ENCODE peak calls at places on chromosomes 1 and 21, in ten cellular contexts. P is uterus, R is breast epithelium, I is tibial artery, X is GM23338, G is left ventricle myocardium inferior, C is lower lobe of right lung, H is kidney, U is A549, O is psoas muscle. M is an unnamed sample. For H3K4me1, the result is how much of the 10 kb centered on the place peaks cover.

GRCh38 chr1:121558514-121558913 is 373.7 kb downstream of the SRGAP2C start:
- DNase-seq in P (no peak), R (no peak), I (no peak), X (peak), G (no peak), C (no peak), H (no peak), U (no peak), O (no peak), M (no peak)

GRCh38 chr1:194214735-194215134 is 1028.3 kb upstream of the B3GALT2 start:
- DNase-seq in P (no peak), R (no peak), I (no peak), X (peak), G (no peak), C (no peak), H (no peak), U (no peak), O (no peak), M (no peak)

GRCh38 chr1:205071801-205072200 is 12.5 kb downstream of the TMEM81 start:
- DNase-seq in P (no peak), R (no peak), I (no peak), X (no peak), G (no peak), C (no peak), H (no peak), U (no peak), O (no peak), M (no peak)

GRCh38 chr1:101847608-101848007 is 149.1 kb downstream of the OLFM3 start:
- DNase-seq in P (no peak), R (no peak), I (no peak), X (no peak), G (no peak), C (no peak), H (no peak), U (no peak), O (no peak), M (no peak)

GRCh38 chr21:43603641-43604504 is 55.4 kb downstream of the HSF2BP start:
- DNase-seq in P (no peak), R (no peak), I (no peak), X (no peak), G (no peak), C (no peak), H (no peak), U (no peak), O (no peak), M (peak)

GRCh38 chr1:37092937-37093336 is 58.6 kb upstream of the GRIK3 start:
- DNase-seq in P (no peak), R (no peak), I (no peak), X (no peak), G (no peak), C (no peak), H (no peak), U (no peak), O (no peak), M (no peak)

GRCh38 chr1:26031196-26031902 is 9.8 kb downstream of the EXTL1 start:
- DNase-seq in P (no peak), R (no peak), I (no peak), X (no peak), G (no peak), C (no peak), H (peak), U (no peak), O (peak), M (no peak)

GRCh38 chr1:169236143-169236542 is 129.7 kb downstream of the ATP1B1 start:
- DNase-seq in P (no peak), R (no peak), I (peak), X (no peak), G (no peak), C (no peak), H (no peak), U (no peak), O (no peak), M (no peak)

GRCh38 chr1:237760981-237761380 is 129.7 kb downstream of the ZP4 start:
- DNase-seq in P (no peak), R (no peak), I (no peak), X (no peak), G (no peak), C (no peak), H (no peak), U (no peak), O (no peak), M (no peak)

GRCh38 chr1:53038565-53038964 is 23.4 kb upstream of the PODN start:
- DNase-seq in P (no peak), R (no peak), I (no peak), X (no peak), G (no peak), C (no peak), H (no peak), U (no peak), O (no peak), M (no peak)

GRCh38 chr1:2229032-2229920 is 1.2 kb downstream of the SKI start:
- DNase-seq in P (peak), R (no peak), I (peak), X (peak), G (peak), C (peak), H (peak), U (no peak), O (peak), M (peak)

GRCh38 chr1:8408151-8408839 is 90.4 kb downstream of the SLC45A1 start:
- DNase-seq in P (peak), R (peak), I (peak), X (peak), G (peak), C (no peak), H (peak), U (no peak), O (peak), M (no peak)

GRCh38 chr1:235739124-235739523 is 89.5 kb upstream of the GNG4 start:
- DNase-seq in P (no peak), R (no peak), I (no peak), X (no peak), G (no peak), C (no peak), H (no peak), U (no peak), O (no peak), M (no peak)

GRCh38 chr1:159211331-159212136 is 6.9 kb downstream of the ACKR1 start:
- DNase-seq in P (no peak), R (no peak), I (no peak), X (peak), G (no peak), C (no peak), H (no peak), U (no peak), O (no peak), M (peak)

GRCh38 chr1:114024049-114024448 is 44.8 kb downstream of the OLFML3 start:
- DNase-seq in P (no peak), R (no peak), I (no peak), X (peak), G (no peak), C (no peak), H (no peak), U (no peak), O (peak), M (no peak)

GRCh38 chr1:53361541-53361961 is 33.7 kb upstream of the LRP8 start:
- DNase-seq in P (peak), R (no peak), I (peak), X (no peak), G (no peak), C (no peak), H (peak), U (no peak), O (no peak), M (no peak)

GRCh38 chr1:201750120-201750519 is 78.8 kb upstream of the IPO9 start:
- DNase-seq in P (no peak), R (no peak), I (no peak), X (no peak), G (no peak), C (no peak), H (no peak), U (no peak), O (no peak), M (no peak)
- H3K4me1 ChIP-seq in P (under half), R (under half), I (under half), X (half or more), G (half or more), C (under half), H (under half), U (half or more), O (under half), M (under half)

DNA sequence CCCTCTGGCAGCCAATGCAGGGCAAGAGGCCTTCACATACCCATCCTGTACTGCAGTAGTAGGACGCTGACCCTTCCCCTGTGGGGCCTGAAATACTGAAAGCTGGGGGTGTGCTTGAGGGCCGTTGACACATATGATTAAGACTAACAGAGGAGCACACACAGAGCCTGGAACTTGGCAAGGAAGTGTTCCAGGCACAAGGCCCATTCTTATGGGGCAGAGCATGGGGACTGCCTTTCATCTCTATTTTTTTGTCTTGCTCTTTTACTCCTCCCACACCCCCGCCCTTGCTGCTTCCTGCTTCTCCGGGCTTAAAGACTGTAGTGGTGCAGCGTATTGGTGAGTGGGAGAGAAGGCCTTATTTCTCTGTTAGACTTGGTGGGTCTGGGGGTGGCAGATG is 137.4 kb downstream of the BACH1 start:
- DNase-seq in P (no peak), R (no peak), I (no peak), X (peak), G (peak), C (no peak), H (no peak), U (no peak), O (no peak), M (no peak)
- H3K4me3 ChIP-seq in P (no peak), R (no peak), I (no peak), X (no peak), G (peak), C (no peak), H (no peak), U (no peak), O (no peak), M (no peak)

DNA sequence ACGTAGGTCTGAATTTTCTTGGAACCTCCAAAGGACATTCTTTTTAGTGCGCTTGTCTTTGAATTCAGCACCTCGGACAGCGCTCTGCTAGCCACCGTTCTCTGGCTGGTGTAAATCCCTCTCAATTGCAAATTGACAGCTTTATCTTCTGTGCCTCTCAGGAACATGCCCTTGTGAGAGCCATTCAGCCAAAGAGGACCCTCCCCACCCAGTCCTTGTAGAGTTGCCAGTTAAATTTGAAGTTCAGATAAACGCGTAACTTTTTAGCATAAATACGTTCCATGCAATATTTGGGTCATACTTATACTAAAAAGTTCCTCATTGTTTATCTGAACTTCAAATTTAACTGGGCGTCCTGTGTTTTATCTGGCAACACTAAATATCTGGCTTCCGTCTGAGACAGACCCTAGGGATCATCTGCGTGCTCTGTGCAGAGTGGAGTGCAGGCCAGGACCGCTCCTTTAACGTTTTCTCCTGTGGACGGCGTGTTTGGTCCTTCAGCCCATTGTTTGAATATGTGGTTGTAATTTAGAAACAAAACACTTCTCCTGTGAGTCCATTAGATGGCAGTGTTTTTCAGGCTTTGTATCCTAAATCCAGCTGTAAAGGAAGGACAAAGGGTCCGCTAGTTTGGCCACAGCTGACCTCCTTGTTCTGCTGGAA is 7.0 kb downstream of the KCNAB2 start:
- DNase-seq in P (peak), R (peak), I (peak), X (peak), G (peak), C (no peak), H (no peak), U (peak), O (peak), M (peak)
- TF ChIP-seq CTCF in P (no peak), R (no peak), I (peak), X (peak), G (peak), C (peak), H (peak), U (peak), O (peak), M (peak)

GRCh38 chr1:21901473-21901847 is 35.6 kb downstream of the HSPG2 start:
- DNase-seq in P (peak), R (no peak), I (peak), X (no peak), G (peak), C (no peak), H (no peak), U (no peak), O (peak), M (no peak)
- H3K4me1 ChIP-seq in P (half or more), R (under half), I (under half), X (under half), G (half or more), C (half or more), H (half or more), U (under half), O (half or more), M (under half)

DNA sequence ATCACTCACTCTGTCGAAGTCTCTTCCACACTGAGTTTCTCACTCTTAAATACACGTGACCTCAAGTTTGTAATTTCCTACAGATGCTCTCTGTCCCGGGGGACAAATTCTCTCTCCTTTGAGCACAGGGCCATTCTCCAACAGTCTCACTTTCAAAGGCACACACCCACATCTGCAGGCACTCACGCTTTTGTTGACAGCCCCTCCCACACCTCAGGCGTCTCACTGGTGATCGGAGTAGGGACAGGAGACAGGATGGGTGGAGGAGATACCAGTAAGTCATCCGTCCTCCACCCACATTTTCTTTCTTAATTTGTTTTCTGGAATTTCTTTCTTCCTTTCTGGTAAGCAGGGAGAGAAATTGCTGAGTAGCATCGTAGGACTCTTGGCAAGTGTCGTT is 40.6 kb upstream of the GREM2 start:
- DNase-seq in P (no peak), R (no peak), I (no peak), X (no peak), G (no peak), C (no peak), H (no peak), U (no peak), O (no peak), M (no peak)
- H3K4me3 ChIP-seq in P (no peak), R (no peak), I (no peak), X (no peak), G (no peak), C (no peak), H (no peak), U (no peak), O (no peak), M (no peak)

DNA sequence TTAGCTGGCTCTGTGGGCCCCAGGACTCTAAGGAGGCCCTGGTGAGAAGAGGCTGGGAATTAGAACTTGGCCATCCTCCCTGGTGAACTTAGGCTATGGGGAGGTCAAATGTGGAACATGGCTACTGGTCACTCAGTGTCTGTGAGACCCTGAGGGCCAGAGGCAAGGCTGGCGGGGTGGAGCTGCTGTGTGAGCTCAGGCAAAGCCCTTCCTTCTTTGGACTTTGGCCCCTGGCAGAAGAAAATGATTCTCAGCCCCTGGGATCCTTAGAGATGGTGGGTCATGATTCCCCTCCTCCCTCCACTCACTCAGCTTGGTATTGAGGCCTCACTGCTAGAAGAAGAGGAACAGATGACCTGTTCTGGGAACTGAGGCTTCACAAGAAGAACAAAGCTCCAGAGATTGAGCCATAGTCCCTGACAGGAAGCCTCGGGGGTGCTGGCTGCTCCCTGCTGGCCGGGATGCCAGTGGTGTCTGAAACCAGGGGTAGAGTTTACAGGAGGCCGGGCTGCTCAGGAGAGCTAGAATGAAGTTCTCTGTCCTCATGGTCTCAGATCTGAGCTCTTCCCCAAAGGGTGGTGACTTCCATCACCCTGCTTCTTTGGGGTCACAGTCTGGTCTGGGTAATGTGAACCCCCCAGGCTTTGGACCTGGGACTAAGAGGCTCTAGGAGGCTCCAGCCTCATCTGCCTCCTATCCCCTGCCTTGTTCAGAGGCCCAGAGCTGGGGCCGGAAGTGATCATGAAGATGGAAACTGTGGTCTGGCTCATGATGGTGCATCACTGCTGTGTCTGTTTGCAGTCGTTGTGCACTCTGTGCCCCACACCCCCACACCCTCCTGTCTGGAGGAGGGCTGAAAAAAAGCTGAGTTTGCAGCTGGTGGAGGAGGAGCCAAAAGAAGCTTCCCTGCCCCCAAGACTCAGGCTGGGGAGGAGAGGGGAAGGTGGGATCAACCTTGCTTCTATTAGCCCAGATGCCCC is 905 bp downstream of the BTBD19 start:
- DNase-seq in P (peak), R (no peak), I (peak), X (no peak), G (peak), C (peak), H (peak), U (no peak), O (peak), M (no peak)
- TF ChIP-seq CTCF in P (no peak), R (no peak), I (no peak), X (peak), G (peak), C (peak), H (no peak), U (no peak), O (no peak), M (no peak)

M was measured in BE2C.